ENCODE peak calls at places on chromosomes 4 and X, in eight cellular contexts. One of them, this sample, is unnamed.

GRCh38 chrX:38985375-38985774 is 184.1 kb downstream of the MID1IP1 start:
- DNase-seq in fibroblast of pulmonary artery: peak; percentile 33
- DNase-seq in endodermal cell: no peak
- DNase-seq in anterior cingulate cortex: no peak
- DNase-seq in CD8-positive, alpha-beta memory T cell: peak; percentile 31
- DNase-seq in activated naive CD8-positive, alpha-beta T cell treated with anti-CD3 and anti-CD28 coated beads, Interleukin-2, amount 10 ng/mL, durations not matched to agents 7 days and 5 days: no peak
- DNase-seq in cardiac fibroblast: peak; percentile 29
- DNase-seq in HCT116: no peak
- DNase-seq in this sample: no peak

GRCh38 chrX:15447985-15448639 is 45.0 kb downstream of the PIR start:
- DNase-seq in fibroblast of pulmonary artery: peak; percentile 11
- DNase-seq in endodermal cell: no peak
- DNase-seq in anterior cingulate cortex: no peak
- DNase-seq in CD8-positive, alpha-beta memory T cell: no peak
- DNase-seq in activated naive CD8-positive, alpha-beta T cell treated with anti-CD3 and anti-CD28 coated beads, Interleukin-2, amount 10 ng/mL, durations not matched to agents 7 days and 5 days: no peak
- DNase-seq in cardiac fibroblast: no peak
- DNase-seq in HCT116: no peak
- DNase-seq in this sample: no peak

GRCh38 chr4:171715973-171716372 is 97.2 kb upstream of the GALNTL6 start:
- DNase-seq in fibroblast of pulmonary artery: no peak
- DNase-seq in endodermal cell: peak; percentile 33
- DNase-seq in anterior cingulate cortex: no peak
- DNase-seq in CD8-positive, alpha-beta memory T cell: no peak
- DNase-seq in activated naive CD8-positive, alpha-beta T cell treated with anti-CD3 and anti-CD28 coated beads, Interleukin-2, amount 10 ng/mL, durations not matched to agents 7 days and 5 days: no peak
- DNase-seq in cardiac fibroblast: no peak
- DNase-seq in HCT116: no peak
- DNase-seq in this sample: no peak

GRCh38 chrX:153688900-153689590 is 1.3 kb downstream of the SLC6A8 start:
- DNase-seq in fibroblast of pulmonary artery: peak; percentile 21
- DNase-seq in endodermal cell: no peak
- DNase-seq in anterior cingulate cortex: no peak
- DNase-seq in CD8-positive, alpha-beta memory T cell: no peak
- DNase-seq in activated naive CD8-positive, alpha-beta T cell treated with anti-CD3 and anti-CD28 coated beads, Interleukin-2, amount 10 ng/mL, durations not matched to agents 7 days and 5 days: no peak
- DNase-seq in cardiac fibroblast: peak; percentile 44
- DNase-seq in HCT116: no peak
- DNase-seq in this sample: no peak

GRCh38 chr4:2058264-2059033 is 678 bp upstream of the NAT8L start:
- DNase-seq in fibroblast of pulmonary artery: no peak
- DNase-seq in endodermal cell: peak; percentile 71
- DNase-seq in anterior cingulate cortex: no peak
- DNase-seq in CD8-positive, alpha-beta memory T cell: no peak
- DNase-seq in activated naive CD8-positive, alpha-beta T cell treated with anti-CD3 and anti-CD28 coated beads, Interleukin-2, amount 10 ng/mL, durations not matched to agents 7 days and 5 days: no peak
- DNase-seq in cardiac fibroblast: no peak
- DNase-seq in HCT116: no peak
- DNase-seq in this sample: no peak

GRCh38 chr4:113446019-113446418 is 315.5 kb downstream of the CAMK2D start:
- DNase-seq in fibroblast of pulmonary artery: peak; percentile 87
- DNase-seq in endodermal cell: no peak
- DNase-seq in anterior cingulate cortex: no peak
- DNase-seq in CD8-positive, alpha-beta memory T cell: no peak
- DNase-seq in activated naive CD8-positive, alpha-beta T cell treated with anti-CD3 and anti-CD28 coated beads, Interleukin-2, amount 10 ng/mL, durations not matched to agents 7 days and 5 days: no peak
- DNase-seq in cardiac fibroblast: peak; percentile 78
- DNase-seq in HCT116: peak; percentile 98
- DNase-seq in this sample: peak; percentile 78

GRCh38 chr4:143473334-143474126 is 40.0 kb upstream of the SMARCA5 start:
- DNase-seq in fibroblast of pulmonary artery: no peak
- DNase-seq in endodermal cell: no peak
- DNase-seq in anterior cingulate cortex: no peak
- DNase-seq in CD8-positive, alpha-beta memory T cell: no peak
- DNase-seq in activated naive CD8-positive, alpha-beta T cell treated with anti-CD3 and anti-CD28 coated beads, Interleukin-2, amount 10 ng/mL, durations not matched to agents 7 days and 5 days: no peak
- DNase-seq in cardiac fibroblast: no peak
- DNase-seq in HCT116: no peak
- DNase-seq in this sample: no peak

GRCh38 chr4:169279111-169279510 is 8.4 kb upstream of the SH3RF1 start:
- DNase-seq in fibroblast of pulmonary artery: no peak
- DNase-seq in endodermal cell: no peak
- DNase-seq in anterior cingulate cortex: no peak
- DNase-seq in CD8-positive, alpha-beta memory T cell: no peak
- DNase-seq in activated naive CD8-positive, alpha-beta T cell treated with anti-CD3 and anti-CD28 coated beads, Interleukin-2, amount 10 ng/mL, durations not matched to agents 7 days and 5 days: no peak
- DNase-seq in cardiac fibroblast: peak; percentile 47
- DNase-seq in HCT116: no peak
- DNase-seq in this sample: no peak

GRCh38 chrX:53018627-53019026 is 30.0 kb upstream of the GPR173 start:
- DNase-seq in fibroblast of pulmonary artery: no peak
- DNase-seq in endodermal cell: peak; percentile 52
- DNase-seq in anterior cingulate cortex: no peak
- DNase-seq in CD8-positive, alpha-beta memory T cell: no peak
- DNase-seq in activated naive CD8-positive, alpha-beta T cell treated with anti-CD3 and anti-CD28 coated beads, Interleukin-2, amount 10 ng/mL, durations not matched to agents 7 days and 5 days: no peak
- DNase-seq in cardiac fibroblast: no peak
- DNase-seq in HCT116: no peak
- DNase-seq in this sample: no peak

GRCh38 chr4:83329521-83330105 is 5.0 kb downstream of the HPSE start:
- DNase-seq in fibroblast of pulmonary artery: peak; percentile 77
- DNase-seq in endodermal cell: no peak
- DNase-seq in anterior cingulate cortex: no peak
- DNase-seq in CD8-positive, alpha-beta memory T cell: no peak
- DNase-seq in activated naive CD8-positive, alpha-beta T cell treated with anti-CD3 and anti-CD28 coated beads, Interleukin-2, amount 10 ng/mL, durations not matched to agents 7 days and 5 days: no peak
- DNase-seq in cardiac fibroblast: peak; percentile 71
- DNase-seq in HCT116: no peak
- DNase-seq in this sample: no peak

GRCh38 chr4:40264995-40265909 is 68.4 kb downstream of the RHOH start:
- DNase-seq in fibroblast of pulmonary artery: peak; percentile 53
- DNase-seq in endodermal cell: peak; percentile 68
- DNase-seq in anterior cingulate cortex: no peak
- DNase-seq in CD8-positive, alpha-beta memory T cell: peak; percentile 67
- DNase-seq in activated naive CD8-positive, alpha-beta T cell treated with anti-CD3 and anti-CD28 coated beads, Interleukin-2, amount 10 ng/mL, durations not matched to agents 7 days and 5 days: peak; percentile 68
- DNase-seq in cardiac fibroblast: peak; percentile 60
- DNase-seq in HCT116: no peak
- DNase-seq in this sample: no peak

GRCh38 chr4:100170986-100171385 is 19.3 kb downstream of the DDIT4L start:
- DNase-seq in fibroblast of pulmonary artery: peak; percentile 51
- DNase-seq in endodermal cell: no peak
- DNase-seq in anterior cingulate cortex: no peak
- DNase-seq in CD8-positive, alpha-beta memory T cell: no peak
- DNase-seq in activated naive CD8-positive, alpha-beta T cell treated with anti-CD3 and anti-CD28 coated beads, Interleukin-2, amount 10 ng/mL, durations not matched to agents 7 days and 5 days: no peak
- DNase-seq in cardiac fibroblast: peak; percentile 9
- DNase-seq in HCT116: no peak
- DNase-seq in this sample: no peak

GRCh38 chr4:108058685-108059440 is 69.2 kb downstream of the HADH start:
- DNase-seq in fibroblast of pulmonary artery: peak; percentile 11
- DNase-seq in endodermal cell: no peak
- DNase-seq in anterior cingulate cortex: no peak
- DNase-seq in CD8-positive, alpha-beta memory T cell: no peak
- DNase-seq in activated naive CD8-positive, alpha-beta T cell treated with anti-CD3 and anti-CD28 coated beads, Interleukin-2, amount 10 ng/mL, durations not matched to agents 7 days and 5 days: no peak
- DNase-seq in cardiac fibroblast: peak; percentile 10
- DNase-seq in HCT116: peak; percentile 68
- DNase-seq in this sample: peak; percentile 7

GRCh38 chr4:10097906-10098769 is 18.5 kb downstream of the WDR1 start:
- DNase-seq in fibroblast of pulmonary artery: no peak
- DNase-seq in endodermal cell: no peak
- DNase-seq in anterior cingulate cortex: no peak
- DNase-seq in CD8-positive, alpha-beta memory T cell: no peak
- DNase-seq in activated naive CD8-positive, alpha-beta T cell treated with anti-CD3 and anti-CD28 coated beads, Interleukin-2, amount 10 ng/mL, durations not matched to agents 7 days and 5 days: no peak
- DNase-seq in cardiac fibroblast: no peak
- DNase-seq in HCT116: no peak
- DNase-seq in this sample: no peak

GRCh38 chrX:39679497-39680157 is 418.1 kb downstream of the BCOR start:
- DNase-seq in fibroblast of pulmonary artery: no peak
- DNase-seq in endodermal cell: no peak
- DNase-seq in anterior cingulate cortex: no peak
- DNase-seq in CD8-positive, alpha-beta memory T cell: no peak
- DNase-seq in activated naive CD8-positive, alpha-beta T cell treated with anti-CD3 and anti-CD28 coated beads, Interleukin-2, amount 10 ng/mL, durations not matched to agents 7 days and 5 days: no peak
- DNase-seq in cardiac fibroblast: no peak
- DNase-seq in HCT116: no peak
- DNase-seq in this sample: no peak

GRCh38 chrX:14095702-14096101 is 66.0 kb upstream of the GEMIN8 start:
- DNase-seq in fibroblast of pulmonary artery: peak; percentile 74
- DNase-seq in endodermal cell: peak; percentile 74
- DNase-seq in anterior cingulate cortex: no peak
- DNase-seq in CD8-positive, alpha-beta memory T cell: peak; percentile 15
- DNase-seq in activated naive CD8-positive, alpha-beta T cell treated with anti-CD3 and anti-CD28 coated beads, Interleukin-2, amount 10 ng/mL, durations not matched to agents 7 days and 5 days: peak; percentile 16
- DNase-seq in cardiac fibroblast: peak; percentile 70
- DNase-seq in HCT116: peak; percentile 57
- DNase-seq in this sample: peak; percentile 15

GRCh38 chrX:1394731-1395501 is 3.0 kb upstream of the SLC25A6 start:
- DNase-seq in fibroblast of pulmonary artery: no peak
- DNase-seq in endodermal cell: peak; percentile 46
- DNase-seq in anterior cingulate cortex: no peak
- DNase-seq in CD8-positive, alpha-beta memory T cell: no peak
- DNase-seq in activated naive CD8-positive, alpha-beta T cell treated with anti-CD3 and anti-CD28 coated beads, Interleukin-2, amount 10 ng/mL, durations not matched to agents 7 days and 5 days: peak; percentile 28
- DNase-seq in cardiac fibroblast: no peak
- DNase-seq in HCT116: no peak
- DNase-seq in this sample: no peak

GRCh38 chr4:117474987-117475386 is 389.6 kb upstream of the TRAM1L1 start:
- DNase-seq in fibroblast of pulmonary artery: no peak
- DNase-seq in endodermal cell: no peak
- DNase-seq in anterior cingulate cortex: no peak
- DNase-seq in CD8-positive, alpha-beta memory T cell: no peak
- DNase-seq in activated naive CD8-positive, alpha-beta T cell treated with anti-CD3 and anti-CD28 coated beads, Interleukin-2, amount 10 ng/mL, durations not matched to agents 7 days and 5 days: no peak
- DNase-seq in cardiac fibroblast: no peak
- DNase-seq in HCT116: no peak
- DNase-seq in this sample: no peak

GRCh38 chr4:13527192-13527982 is 16.9 kb downstream of the NKX3-2 start:
- DNase-seq in fibroblast of pulmonary artery: no peak
- DNase-seq in endodermal cell: peak; percentile 51
- DNase-seq in anterior cingulate cortex: no peak
- DNase-seq in CD8-positive, alpha-beta memory T cell: no peak
- DNase-seq in activated naive CD8-positive, alpha-beta T cell treated with anti-CD3 and anti-CD28 coated beads, Interleukin-2, amount 10 ng/mL, durations not matched to agents 7 days and 5 days: peak; percentile 44
- DNase-seq in cardiac fibroblast: no peak
- DNase-seq in HCT116: no peak
- DNase-seq in this sample: no peak

GRCh38 chr4:123621072-123621705 is 224.6 kb downstream of the SPRY1 start:
- DNase-seq in fibroblast of pulmonary artery: peak; percentile 70
- DNase-seq in endodermal cell: no peak
- DNase-seq in anterior cingulate cortex: no peak
- DNase-seq in CD8-positive, alpha-beta memory T cell: no peak
- DNase-seq in activated naive CD8-positive, alpha-beta T cell treated with anti-CD3 and anti-CD28 coated beads, Interleukin-2, amount 10 ng/mL, durations not matched to agents 7 days and 5 days: no peak
- DNase-seq in cardiac fibroblast: peak; percentile 86
- DNase-seq in HCT116: no peak
- DNase-seq in this sample: no peak

GRCh38 chr4:57044996-57045395 is 65.2 kb downstream of the IGFBP7 start:
- DNase-seq in fibroblast of pulmonary artery: peak; percentile 49
- DNase-seq in endodermal cell: no peak
- DNase-seq in anterior cingulate cortex: no peak
- DNase-seq in CD8-positive, alpha-beta memory T cell: no peak
- DNase-seq in activated naive CD8-positive, alpha-beta T cell treated with anti-CD3 and anti-CD28 coated beads, Interleukin-2, amount 10 ng/mL, durations not matched to agents 7 days and 5 days: no peak
- DNase-seq in cardiac fibroblast: no peak
- DNase-seq in HCT116: no peak
- DNase-seq in this sample: no peak

GRCh38 chrX:147890766-147891165 is 21.0 kb upstream of the FMR1 start:
- DNase-seq in fibroblast of pulmonary artery: no peak
- DNase-seq in endodermal cell: no peak
- DNase-seq in anterior cingulate cortex: no peak
- DNase-seq in CD8-positive, alpha-beta memory T cell: no peak
- DNase-seq in activated naive CD8-positive, alpha-beta T cell treated with anti-CD3 and anti-CD28 coated beads, Interleukin-2, amount 10 ng/mL, durations not matched to agents 7 days and 5 days: no peak
- DNase-seq in cardiac fibroblast: no peak
- DNase-seq in HCT116: no peak
- DNase-seq in this sample: no peak

This sample was measured in keratinocyte.